ENCODE peak calls at places on chromosomes 1 and 21, in five cellular contexts. W, S, X, L and H are unnamed samples.

GRCh38 chr1:11645270-11645669 is 9.0 kb downstream of the FBXO2 start:
- DNase-seq in W (no peak), S (no peak), X (no peak), L (no peak), H (no peak)

GRCh38 chr1:70382682-70383081 is 28.2 kb upstream of the ANKRD13C start:
- DNase-seq in W (no peak), S (no peak), X (no peak), L (no peak), H (no peak)

GRCh38 chr21:25366116-25366515 is 241.2 kb downstream of the MRPL39 start:
- DNase-seq in W (no peak), S (no peak), X (no peak), L (no peak), H (no peak)

GRCh38 chr1:115651391-115651790 is 9.6 kb downstream of the VANGL1 start:
- DNase-seq in W (no peak), S (no peak), X (no peak), L (no peak), H (no peak)

GRCh38 chr1:4090976-4091660 is 191.0 kb upstream of the C1orf174 start:
- DNase-seq in W (no peak), S (no peak), X (no peak), L (no peak), H (no peak)

GRCh38 chr1:38745476-38746410 is 113.8 kb downstream of the RRAGC start:
- DNase-seq in W (no peak), S (no peak), X (no peak), L (peak), H (peak)

GRCh38 chr1:152374451-152374850 is 14.6 kb upstream of the FLG2 start:
- DNase-seq in W (no peak), S (no peak), X (no peak), L (no peak), H (no peak)

GRCh38 chr1:202471246-202471645 is 122.7 kb downstream of the PPP1R12B start:
- DNase-seq in W (no peak), S (no peak), X (no peak), L (no peak), H (no peak)

GRCh38 chr1:52237430-52237829 is 95.5 kb downstream of the ZFYVE9 start:
- DNase-seq in W (no peak), S (no peak), X (peak), L (peak), H (peak)

GRCh38 chr1:232937741-232938375 is 12.6 kb upstream of the NTPCR start:
- DNase-seq in W (no peak), S (no peak), X (peak), L (no peak), H (no peak)

GRCh38 chr1:156592158-156592909 is 758 bp downstream of the NAXE start:
- DNase-seq in W (no peak), S (no peak), X (no peak), L (no peak), H (no peak)

GRCh38 chr1:91622586-91622985 is 121.9 kb downstream of the CDC7 start:
- DNase-seq in W (no peak), S (peak), X (no peak), L (no peak), H (no peak)

GRCh38 chr1:2213576-2214505 is 14.3 kb upstream of the SKI start:
- DNase-seq in W (no peak), S (no peak), X (peak), L (no peak), H (no peak)

GRCh38 chr21:45950740-45951515 is 30.6 kb upstream of the COL6A1 start:
- DNase-seq in W (no peak), S (no peak), X (peak), L (no peak), H (peak)

GRCh38 chr1:183126528-183126927 is 59.5 kb upstream of the LAMC2 start:
- DNase-seq in W (no peak), S (no peak), X (peak), L (no peak), H (no peak)

GRCh38 chr1:10179408-10179685 is 31.0 kb upstream of the KIF1B start:
- DNase-seq in W (no peak), S (no peak), X (no peak), L (no peak), H (no peak)

GRCh38 chr1:43843684-43844083 is 89.9 kb upstream of the ARTN start:
- DNase-seq in W (no peak), S (no peak), X (no peak), L (no peak), H (no peak)

GRCh38 chr1:56302878-56303277 is 276.5 kb downstream of the PLPP3 start:
- DNase-seq in W (no peak), S (no peak), X (no peak), L (no peak), H (peak)

GRCh38 chr1:116997666-116998065 is 3.9 kb upstream of the CD101 start:
- DNase-seq in W (no peak), S (no peak), X (no peak), L (peak), H (peak)

GRCh38 chr1:27603320-27603961 is 503 bp downstream of the AHDC1 start:
- DNase-seq in W (no peak), S (no peak), X (peak), L (no peak), H (no peak)

GRCh38 chr1:150537732-150538684 is 11.2 kb upstream of the ADAMTSL4 start:
- DNase-seq in W (no peak), S (no peak), X (peak), L (peak), H (peak)